ENCODE peak calls at places on chromosomes 13 and 19, in five cellular contexts. W, Q, R, F and G are unnamed samples.

GRCh38 chr19:2982983-2983350 is 5.6 kb downstream of the TLE6 start:
- DNase-seq in W (no peak), Q (peak), R (peak), F (no peak), G (peak)

GRCh38 chr19:4910594-4911273 is 1.4 kb downstream of the UHRF1 start:
- DNase-seq in W (no peak), Q (no peak), R (peak), F (no peak), G (peak)

GRCh38 chr13:24680258-24680920 is at the start of gene ATP12A:
- DNase-seq in W (no peak), Q (peak), R (no peak), F (no peak), G (peak)

GRCh38 chr13:27039171-27039701 is 132.4 kb downstream of the USP12 start:
- DNase-seq in W (no peak), Q (no peak), R (no peak), F (no peak), G (no peak)

GRCh38 chr19:29625316-29625715 is 19.2 kb downstream of the POP4 start:
- DNase-seq in W (no peak), Q (no peak), R (no peak), F (no peak), G (no peak)

GRCh38 chr13:32086366-32086765 is 54.8 kb downstream of the FRY start:
- DNase-seq in W (no peak), Q (no peak), R (peak), F (no peak), G (no peak)

GRCh38 chr19:3708207-3708931 is at the start of gene TJP3:
- DNase-seq in W (no peak), Q (peak), R (peak), F (no peak), G (peak)

GRCh38 chr13:105638446-105638845 is 897.0 kb downstream of the EFNB2 start:
- DNase-seq in W (no peak), Q (no peak), R (no peak), F (no peak), G (no peak)